ENCODE peak calls at places on chromosomes 5 and 9, in seven cellular contexts. Z is H1, S is HCT116, L is SK-N-SH, I is GM12878, Y is K562, R is HepG2. H is an unnamed sample.

GRCh38 chr5:100900142-100900795 is 2.8 kb downstream of the ST8SIA4 start:
- DNase-seq in R (no peak), Z (no peak), I (no peak), L (no peak), S (no peak), Y (peak; percentile 16), H (no peak)

GRCh38 chr5:154652746-154653417 is 102.3 kb upstream of the LARP1 start:
- DNase-seq in Y (peak; percentile 44), I (no peak), L (no peak), Z (no peak), R (no peak), S (no peak), H (no peak)

GRCh38 chr5:65262590-65263189 is 219.0 kb downstream of the ADAMTS6 start:
- DNase-seq in Y (peak; percentile 55), I (no peak), L (no peak), R (no peak), Z (no peak), S (no peak), H (no peak)

GRCh38 chr5:159412284-159413046 is 82.2 kb upstream of the IL12B start:
- DNase-seq in I (peak; percentile 62), Z (no peak), L (no peak), R (no peak), S (no peak), Y (no peak), H (no peak)

GRCh38 chr5:26227245-26227644 is 811.1 kb downstream of the CDH9 start:
- DNase-seq in R (no peak), Y (no peak), S (no peak), L (no peak), Z (no peak), I (no peak), H (no peak)

GRCh38 chr9:135821116-135821515 is 86.2 kb downstream of the CAMSAP1 start:
- DNase-seq in S (no peak), I (no peak), R (no peak), Z (no peak), Y (no peak), L (no peak), H (no peak)

GRCh38 chr5:170985486-170985885 is 123.7 kb downstream of the RANBP17 start:
- DNase-seq in L (no peak), Z (no peak), I (no peak), S (no peak), R (no peak), Y (no peak), H (no peak)

GRCh38 chr9:122122468-122122867 is 29.4 kb upstream of the TTLL11 start:
- DNase-seq in Y (no peak), L (no peak), S (no peak), R (no peak), Z (no peak), I (no peak), H (peak; percentile 35)

GRCh38 chr9:98287383-98287782 is 31.9 kb upstream of the TBC1D2 start:
- DNase-seq in L (peak; percentile 44), S (no peak), Z (no peak), Y (peak; percentile 58), R (no peak), I (no peak), H (peak; percentile 39)

GRCh38 chr9:119224431-119224830 is 144.8 kb downstream of the BRINP1 start:
- DNase-seq in L (no peak), Z (no peak), I (no peak), R (no peak), Y (no peak), S (no peak), H (no peak)

GRCh38 chr5:32057157-32058096 is 116.7 kb downstream of the GOLPH3 start:
- DNase-seq in S (peak; percentile 15), Y (no peak), Z (no peak), L (no peak), I (no peak), R (no peak), H (no peak)

GRCh38 chr9:110089681-110090370 is 118.1 kb downstream of the C9orf152 start:
- DNase-seq in L (no peak), R (peak; percentile 11), S (no peak), I (no peak), Y (no peak), Z (no peak), H (no peak)

GRCh38 chr9:37407468-37407867 is 15.0 kb upstream of the GRHPR start:
- DNase-seq in R (peak; percentile 22), Y (no peak), I (no peak), S (no peak), Z (no peak), L (no peak), H (peak; percentile 63)

GRCh38 chr9:127347831-127348699 is 48.9 kb upstream of the SLC2A8 start:
- DNase-seq in R (peak; percentile 28), Y (no peak), S (no peak), Z (no peak), I (no peak), L (peak; percentile 55), H (peak; percentile 58)

GRCh38 chr9:123335986-123336329 is 20.0 kb upstream of the CRB2 start:
- DNase-seq in I (no peak), S (no peak), R (no peak), Z (no peak), Y (no peak), L (no peak), H (no peak)

GRCh38 chr9:123334639-123335038 is 21.4 kb upstream of the CRB2 start:
- DNase-seq in Y (no peak), Z (no peak), I (no peak), R (no peak), L (no peak), S (no peak), H (no peak)

GRCh38 chr9:123336455-123336854 is 19.5 kb upstream of the CRB2 start:
- DNase-seq in I (no peak), Y (peak; percentile 44), S (no peak), L (no peak), R (no peak), Z (no peak), H (no peak)

GRCh38 chr9:123336959-123337358 is 19.0 kb upstream of the CRB2 start:
- DNase-seq in Y (no peak), L (no peak), S (no peak), R (no peak), I (no peak), Z (no peak), H (no peak)

GRCh38 chr9:123335227-123335985 is 20.6 kb upstream of the CRB2 start:
- DNase-seq in R (no peak), I (no peak), S (no peak), Y (peak; percentile 57), L (no peak), Z (no peak), H (no peak)
- TF ChIP-seq JUND in R (no peak), I (no peak), S (no peak), Y (peak; percentile 44), L (no peak), Z (no peak), H (no peak)

DNA sequence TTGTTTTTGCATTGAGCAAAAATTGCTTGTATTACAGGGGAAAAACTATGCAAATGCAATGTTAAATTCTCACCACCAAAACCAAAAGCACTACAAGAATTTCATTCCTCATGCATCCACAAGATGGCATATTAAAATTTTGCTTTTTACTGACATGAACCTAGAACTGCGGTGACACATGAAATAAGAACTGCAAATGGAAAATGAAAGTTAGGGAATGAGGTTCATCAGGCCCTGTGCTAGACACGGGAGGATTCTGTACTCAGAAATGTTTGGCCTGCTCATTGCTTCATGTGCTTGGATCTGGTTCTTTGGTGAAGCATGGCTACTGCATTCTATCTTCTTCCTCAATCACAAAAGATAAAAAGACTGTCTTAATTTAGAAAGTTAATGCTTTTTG is 9.1 kb upstream of the RFK start:
- DNase-seq in L (peak; percentile 8), S (peak; percentile 42), Y (peak; percentile 11), Z (no peak), R (peak; percentile 64), I (peak; percentile 55), H (peak; percentile 9)
- TF ChIP-seq JUND in L (no peak), S (no peak), Y (no peak), Z (no peak), R (no peak), I (no peak), H (no peak)

DNA sequence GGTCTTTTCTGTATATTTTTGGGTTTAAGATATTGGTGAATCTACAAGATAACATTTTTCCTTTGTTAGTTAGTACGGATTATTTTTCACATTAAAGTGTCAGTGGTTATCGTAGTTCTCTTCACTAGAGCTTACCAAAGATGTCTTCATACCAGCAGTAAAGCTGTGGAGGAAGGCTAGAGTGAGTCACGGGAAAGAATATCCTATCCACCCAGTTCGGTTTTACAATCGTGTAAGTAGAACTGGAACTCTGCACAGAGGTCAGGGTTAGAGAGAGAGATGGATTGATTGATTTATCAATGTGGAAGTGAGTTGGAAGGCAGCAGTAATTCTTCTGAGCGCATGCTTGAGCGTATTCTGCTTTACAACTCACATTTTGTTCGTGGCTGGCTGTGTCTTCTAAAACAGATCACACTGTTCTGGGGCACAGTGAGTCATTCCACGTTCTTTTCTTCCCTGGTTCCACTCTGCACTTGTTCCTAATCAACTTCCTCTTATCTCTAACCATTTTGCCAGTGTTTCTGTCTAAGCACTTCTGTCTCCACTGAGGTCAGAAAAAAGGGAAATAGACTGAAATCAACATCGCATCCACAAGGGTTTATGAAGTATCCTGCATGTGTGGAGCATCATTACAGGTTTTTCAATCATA is 86.5 kb upstream of the ARRDC3 start:
- DNase-seq in S (no peak), L (no peak), Z (no peak), R (no peak), I (no peak), Y (peak; percentile 17), H (no peak)
- TF ChIP-seq JUND in S (no peak), L (no peak), Z (no peak), R (no peak), I (no peak), Y (no peak), H (no peak)

GRCh38 chr5:16933337-16933736 is 2.8 kb downstream of the MYO10 start:
- DNase-seq in I (no peak), Z (no peak), R (no peak), S (no peak), Y (no peak), L (no peak), H (no peak)

GRCh38 chr5:16932401-16932800 is 3.7 kb downstream of the MYO10 start:
- DNase-seq in L (no peak), I (no peak), S (no peak), Z (no peak), R (no peak), Y (no peak), H (no peak)

GRCh38 chr5:16929347-16929746 is 6.7 kb downstream of the MYO10 start:
- DNase-seq in Z (no peak), L (no peak), I (no peak), S (no peak), R (no peak), Y (no peak), H (no peak)

GRCh38 chr5:16931334-16932110 is 4.6 kb downstream of the MYO10 start:
- DNase-seq in I (no peak), Z (no peak), L (no peak), S (no peak), R (no peak), Y (no peak), H (no peak)

GRCh38 chr5:16930487-16930886 is 5.6 kb downstream of the MYO10 start:
- DNase-seq in Z (no peak), I (no peak), L (no peak), Y (no peak), S (no peak), R (no peak), H (no peak)
- TF ChIP-seq JUND in Z (no peak), I (no peak), L (no peak), Y (no peak), S (no peak), R (no peak), H (no peak)

GRCh38 chr9:89407070-89407469 is 88.8 kb downstream of the SECISBP2 start:
- DNase-seq in Y (no peak), R (no peak), L (no peak), I (no peak), S (no peak), Z (no peak), H (no peak)
- TF ChIP-seq JUND in Y (no peak), R (no peak), L (no peak), I (no peak), S (no peak), Z (no peak), H (no peak)

GRCh38 chr5:56588636-56589485 is 226.5 kb upstream of the MAP3K1 start:
- DNase-seq in R (no peak), S (no peak), I (peak; percentile 78), Z (no peak), Y (no peak), L (no peak), H (no peak)
- TF ChIP-seq JUND in R (no peak), S (no peak), I (no peak), Z (no peak), Y (no peak), L (no peak), H (no peak)

H was measured in T47D.